ENCODE peak calls at places on chromosome 2, in five cellular contexts. N is Kasumi-1, I is NCI-H526, L is hepatocyte, R is GM20000. V is an unnamed sample.

GRCh38 chr2:88350641-88351601 is 101.6 kb downstream of the FOXI3 start:
- DNase-seq in N (no peak), L (peak; percentile 72), I (peak; percentile 93), R (peak; percentile 59), V (peak; percentile 65)

GRCh38 chr2:117536139-117536538 is 278.4 kb upstream of the DDX18 start:
- DNase-seq in R (peak; percentile 8), I (peak; percentile 33), L (peak; percentile 47), N (peak; percentile 10), V (no peak)

GRCh38 chr2:48129256-48129950 is 223.1 kb upstream of the FBXO11 start:
- DNase-seq in R (no peak), I (no peak), N (no peak), L (no peak), V (no peak)

GRCh38 chr2:27582129-27582694 is 630 bp upstream of the ZNF512 start:
- DNase-seq in N (no peak), L (no peak), I (no peak), R (no peak), V (no peak)

GRCh38 chr2:6492573-6492972 is 373.1 kb downstream of the CMPK2 start:
- DNase-seq in L (no peak), I (no peak), R (no peak), N (no peak), V (no peak)

GRCh38 chr2:133888816-133889215 is 320.6 kb upstream of the NCKAP5 start:
- DNase-seq in R (no peak), L (no peak), I (no peak), N (no peak), V (no peak)

GRCh38 chr2:10924441-10924840 is 12.7 kb downstream of the KCNF1 start:
- DNase-seq in N (no peak), L (no peak), R (no peak), I (no peak), V (no peak)

GRCh38 chr2:3305431-3305830 is 72.2 kb downstream of the EIPR1 start:
- DNase-seq in R (no peak), I (no peak), L (no peak), N (no peak), V (no peak)

GRCh38 chr2:212227755-212228154 is 310.8 kb downstream of the ERBB4 start:
- DNase-seq in N (no peak), L (peak; percentile 40), I (no peak), R (no peak), V (no peak)

GRCh38 chr2:126891681-126892500 is 6.8 kb upstream of the TEX51 start:
- DNase-seq in I (no peak), N (no peak), L (no peak), R (no peak), V (no peak)

GRCh38 chr2:33577660-33578059 is 21.4 kb downstream of the FAM98A start:
- DNase-seq in N (no peak), R (no peak), I (peak; percentile 1), L (no peak), V (no peak)

GRCh38 chr2:64735504-64735903 is 81.8 kb upstream of the SERTAD2 start:
- DNase-seq in I (no peak), N (no peak), R (no peak), L (no peak), V (no peak)

GRCh38 chr2:232890896-232891601 is 21.0 kb downstream of the SNORC start:
- DNase-seq in I (peak; percentile 69), R (no peak), L (peak; percentile 62), N (no peak), V (no peak)

GRCh38 chr2:32750880-32751279 is 123.0 kb downstream of the TTC27 start:
- DNase-seq in R (no peak), L (no peak), I (no peak), N (no peak), V (no peak)

GRCh38 chr2:183341057-183341456 is 216.8 kb downstream of the NUP35 start:
- DNase-seq in I (no peak), N (no peak), L (no peak), R (no peak), V (no peak)

V was measured in GM13977.